ENCODE peak calls at places on chromosomes 1 and 21, in ten cellular contexts. N, U, B, X, M, R, L, K, Q and S are unnamed samples. For H3K36me3, the result is how much of the 10 kb centered on the place peaks cover.

GRCh38 chr1:65393345-65393744 is 27.1 kb upstream of the LEPR start:
- DNase-seq in X (no peak), M (no peak), L (no peak), Q (no peak), R (no peak), B (no peak), N (peak), K (no peak), U (peak), S (no peak)

GRCh38 chr1:171898956-171899355 is 57.7 kb downstream of the DNM3 start:
- DNase-seq in U (no peak), B (no peak), R (no peak), X (no peak), M (no peak), L (no peak), N (no peak), Q (no peak), K (no peak), S (no peak)

GRCh38 chr1:183061194-183061593 is 38.0 kb downstream of the LAMC1 start:
- DNase-seq in M (no peak), X (no peak), N (no peak), L (no peak), R (no peak), Q (no peak), U (no peak), K (no peak), B (no peak), S (no peak)

GRCh38 chr1:17570228-17570627 is 30.7 kb downstream of the ARHGEF10L start:
- DNase-seq in B (no peak), L (no peak), X (no peak), R (no peak), Q (no peak), K (no peak), M (no peak), U (no peak), N (no peak), S (no peak)

GRCh38 chr21:41678944-41679343 is 87.9 kb downstream of the RIPK4 start:
- DNase-seq in M (peak), X (peak), R (peak), K (peak), B (no peak), U (peak), Q (peak), N (peak), L (peak), S (no peak)

GRCh38 chr1:109050228-109050995 is 8.5 kb upstream of the WDR47 start:
- DNase-seq in U (peak), L (no peak), M (no peak), N (no peak), Q (no peak), X (no peak), K (no peak), R (no peak), B (no peak), S (no peak)

GRCh38 chr1:175318633-175319032 is 126.1 kb upstream of the KIAA0040 start:
- DNase-seq in R (no peak), L (no peak), B (no peak), M (no peak), Q (no peak), U (no peak), N (no peak), X (no peak), K (no peak), S (no peak)

GRCh38 chr1:93200086-93200620 is 19.6 kb downstream of the CCDC18 start:
- DNase-seq in X (no peak), N (no peak), M (no peak), U (no peak), R (no peak), B (no peak), Q (no peak), L (no peak), K (no peak), S (no peak)

GRCh38 chr1:183185941-183186490 is at the start of gene LAMC2:
- DNase-seq in N (peak), R (no peak), L (peak), X (peak), U (peak), K (peak), Q (peak), B (no peak), M (peak), S (no peak)

GRCh38 chr1:98045211-98046030 is 124.6 kb upstream of the DPYD start:
- DNase-seq in X (no peak), Q (no peak), U (no peak), K (no peak), N (peak), L (no peak), M (no peak), R (no peak), B (peak), S (no peak)

GRCh38 chr1:31036749-31037500 is 28.6 kb downstream of the PUM1 start:
- DNase-seq in X (no peak), M (no peak), N (peak), Q (no peak), U (no peak), B (no peak), L (no peak), R (no peak), K (no peak), S (no peak)

GRCh38 chr1:31029031-31029430 is 36.5 kb downstream of the PUM1 start:
- DNase-seq in M (no peak), U (no peak), R (no peak), B (no peak), K (no peak), L (no peak), X (no peak), N (no peak), Q (no peak), S (no peak)

GRCh38 chr1:31031330-31032143 is 34.0 kb downstream of the PUM1 start:
- DNase-seq in K (no peak), L (no peak), R (no peak), M (no peak), X (no peak), Q (no peak), U (no peak), B (no peak), N (no peak), S (no peak)

GRCh38 chr1:31032266-31032665 is 33.3 kb downstream of the PUM1 start:
- DNase-seq in R (no peak), Q (no peak), N (no peak), M (no peak), K (no peak), L (no peak), B (no peak), X (no peak), U (no peak), S (no peak)

GRCh38 chr1:31033573-31033972 is 31.9 kb downstream of the PUM1 start:
- DNase-seq in R (no peak), K (no peak), X (no peak), N (no peak), L (no peak), Q (no peak), M (no peak), U (no peak), B (no peak), S (no peak)
- H3K36me3 ChIP-seq in R (under half), K (under half), X (under half), N (under half), L (under half), Q (under half), M (under half), U (under half), B (under half), S (half or more)

GRCh38 chr1:154213274-154213673 is 7.1 kb upstream of the CFAP141 start:
- DNase-seq in N (peak), X (no peak), L (no peak), B (no peak), U (peak), R (no peak), K (no peak), M (no peak), Q (no peak), S (no peak)

GRCh38 chr1:154207262-154207661 is 1.1 kb upstream of the CFAP141 start:
- DNase-seq in R (no peak), N (no peak), B (no peak), U (no peak), M (no peak), Q (no peak), K (no peak), L (no peak), X (no peak), S (no peak)

GRCh38 chr1:154212083-154212482 is 6.0 kb upstream of the CFAP141 start:
- DNase-seq in Q (no peak), N (no peak), U (no peak), L (no peak), X (no peak), M (no peak), R (no peak), B (no peak), K (no peak), S (no peak)

GRCh38 chr1:154206212-154206611 is at the start of gene CFAP141:
- DNase-seq in L (no peak), Q (no peak), B (no peak), U (peak), K (no peak), R (no peak), N (peak), M (no peak), X (peak), S (no peak)

GRCh38 chr1:154208677-154209390 is 2.7 kb upstream of the CFAP141 start:
- DNase-seq in X (no peak), N (no peak), B (no peak), U (no peak), R (no peak), Q (no peak), K (no peak), M (no peak), L (no peak), S (no peak)
- H3K36me3 ChIP-seq in X (half or more), N (half or more), B (half or more), U (half or more), R (half or more), Q (under half), K (half or more), M (under half), L (under half), S (half or more)

DNA sequence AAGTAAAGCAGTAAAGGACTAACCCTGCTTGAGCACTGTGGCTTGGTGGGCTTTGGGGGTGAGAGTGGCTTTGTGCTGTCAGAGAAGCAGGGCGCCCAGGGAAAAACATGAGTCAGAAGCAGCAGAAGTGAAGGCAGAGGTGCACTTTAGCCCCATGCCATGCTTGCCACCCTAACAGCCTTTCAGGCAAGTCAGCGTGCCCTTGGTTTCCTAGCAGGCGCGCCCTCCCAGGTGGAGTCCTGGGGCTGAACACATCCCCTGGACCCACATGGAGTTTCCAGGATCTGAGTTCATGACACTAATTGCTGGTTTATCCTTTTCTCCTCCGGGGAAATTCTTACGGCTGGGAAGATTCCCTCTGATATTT is 106.6 kb downstream of the TLR5 start:
- DNase-seq in Q (no peak), R (no peak), L (no peak), M (no peak), X (no peak), U (no peak), N (no peak), B (no peak), K (no peak), S (no peak)
- H3K36me3 ChIP-seq in Q (under half), R (under half), L (under half), M (under half), X (under half), U (under half), N (under half), B (under half), K (under half), S (under half)

GRCh38 chr21:36239585-36239984 is 80.4 kb upstream of the MORC3 start:
- DNase-seq in X (peak), Q (no peak), R (no peak), L (no peak), M (no peak), K (no peak), N (no peak), U (no peak), B (no peak), S (no peak)
- H3K36me3 ChIP-seq in X (under half), Q (under half), R (under half), L (under half), M (under half), K (under half), N (under half), U (under half), B (under half), S (under half)

GRCh38 chr1:3779912-3780416 is 7.4 kb downstream of the SMIM1 start:
- DNase-seq in K (peak), Q (no peak), B (no peak), N (no peak), X (no peak), M (no peak), U (no peak), R (no peak), L (no peak), S (no peak)

GRCh38 chr1:3777647-3778589 is 5.4 kb downstream of the SMIM1 start:
- DNase-seq in R (no peak), Q (no peak), K (no peak), X (no peak), U (no peak), L (no peak), B (no peak), M (peak), N (no peak), S (no peak)

GRCh38 chr1:3778590-3779264 is 6.2 kb downstream of the SMIM1 start:
- DNase-seq in Q (no peak), X (no peak), L (no peak), B (no peak), N (no peak), K (peak), U (no peak), R (no peak), M (no peak), S (no peak)

GRCh38 chr1:3780901-3781300 is 8.4 kb downstream of the SMIM1 start:
- DNase-seq in N (no peak), Q (no peak), K (no peak), R (no peak), X (no peak), B (no peak), M (no peak), L (no peak), U (no peak), S (no peak)

DNA sequence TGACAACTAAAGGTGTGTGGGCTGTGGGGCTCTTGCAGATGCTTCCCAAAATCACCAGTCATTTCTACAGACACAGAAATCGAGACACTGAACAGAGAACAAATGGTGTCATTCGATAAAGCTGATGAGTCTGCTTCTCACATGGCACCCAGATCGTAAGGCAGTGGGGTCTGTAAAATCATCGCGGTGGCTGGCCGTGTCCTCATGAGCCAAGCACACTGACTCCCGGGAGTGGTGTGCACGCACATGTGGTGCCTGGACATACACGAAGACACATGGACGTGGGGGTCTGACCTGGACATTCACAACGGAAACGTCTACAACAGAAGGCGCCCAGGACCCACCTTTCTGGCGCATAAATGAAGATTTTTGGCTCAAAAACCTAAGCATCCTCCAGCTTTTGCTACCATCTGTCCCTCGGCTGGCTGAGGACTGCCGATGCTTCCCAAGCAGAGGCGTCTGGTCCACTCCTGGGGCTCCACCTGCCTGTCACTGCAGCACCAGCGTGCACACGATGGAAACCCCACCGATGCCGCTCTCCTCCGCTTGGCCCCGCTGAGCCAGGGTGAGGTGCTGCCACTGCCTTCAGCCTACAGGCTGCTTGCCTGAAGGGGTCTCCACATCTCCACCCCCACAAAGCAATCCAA is 6.8 kb downstream of the SMIM1 start:
- DNase-seq in K (peak), X (no peak), U (no peak), M (no peak), L (no peak), B (no peak), N (no peak), R (no peak), Q (no peak), S (no peak)
- H3K36me3 ChIP-seq in K (half or more), X (half or more), U (under half), M (under half), L (under half), B (under half), N (under half), R (under half), Q (under half), S (half or more)

GRCh38 chr21:44058652-44058964 is 46.5 kb downstream of the TRAPPC10 start:
- DNase-seq in K (no peak), Q (no peak), R (no peak), M (no peak), L (no peak), B (no peak), N (no peak), U (no peak), X (no peak), S (no peak)
- H3K36me3 ChIP-seq in K (half or more), Q (under half), R (under half), M (under half), L (under half), B (under half), N (under half), U (under half), X (half or more), S (half or more)

GRCh38 chr1:22107126-22107525 is 35.8 kb downstream of the WNT4 start:
- DNase-seq in Q (no peak), M (no peak), N (no peak), L (no peak), B (no peak), K (no peak), U (no peak), R (no peak), X (no peak), S (no peak)
- H3K36me3 ChIP-seq in Q (under half), M (under half), N (under half), L (under half), B (under half), K (under half), U (under half), R (under half), X (under half), S (half or more)

GRCh38 chr1:166849135-166849534 is 9.9 kb downstream of the POGK start:
- DNase-seq in Q (no peak), X (no peak), R (no peak), M (no peak), L (no peak), U (no peak), N (no peak), K (no peak), B (no peak), S (no peak)
- H3K36me3 ChIP-seq in Q (under half), X (half or more), R (under half), M (under half), L (under half), U (half or more), N (half or more), K (half or more), B (half or more), S (half or more)

DNA sequence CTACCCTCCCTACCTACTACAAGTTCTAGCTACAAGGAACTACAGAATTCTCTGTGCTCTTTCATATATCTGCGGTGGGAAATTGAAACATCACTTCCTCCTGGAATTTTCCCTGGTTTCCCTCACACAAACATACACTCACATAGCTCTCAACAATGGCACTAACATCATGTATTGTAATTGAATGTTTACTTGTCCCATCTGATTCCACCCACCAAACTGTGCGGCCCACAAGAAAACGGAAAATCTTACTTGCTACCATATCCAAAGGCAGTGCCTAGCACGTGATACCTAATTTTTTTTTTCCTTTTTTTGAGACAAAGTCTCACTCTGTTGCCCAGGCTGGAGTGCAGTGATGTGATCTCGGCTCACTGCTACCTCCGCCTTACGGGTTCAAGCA is 33.9 kb downstream of the NDC1 start:
- DNase-seq in L (no peak), R (no peak), N (no peak), M (no peak), X (no peak), B (no peak), Q (no peak), U (no peak), K (no peak), S (no peak)
- H3K36me3 ChIP-seq in L (under half), R (under half), N (under half), M (under half), X (under half), B (under half), Q (under half), U (half or more), K (half or more), S (half or more)